ENCODE peak calls at places on chromosomes 4 and X, in ten cellular contexts. E is heart right ventricle, I is stomach, B is lung, X is PC-3, H is osteoblast, V is left lung, F is thyroid gland, Q is tibial nerve, P is ascending aorta. N is an unnamed sample. For H3K4me1, the result is how much of the 10 kb centered on the place peaks cover.

GRCh38 chr4:155629831-155630425 is 36.7 kb upstream of the GUCY1A1 start:
- DNase-seq in F (no peak), X (no peak), I (no peak), B (no peak), Q (no peak), E (no peak), V (no peak), P (no peak), H (no peak), N (no peak)

GRCh38 chr4:74109894-74110605 is 11.1 kb upstream of the CXCL2 start:
- DNase-seq in P (no peak), Q (no peak), H (no peak), F (no peak), I (no peak), V (no peak), X (peak), E (no peak), B (no peak), N (no peak)

GRCh38 chr4:94228488-94229216 is 21.0 kb downstream of the SMARCAD1 start:
- DNase-seq in B (no peak), Q (no peak), H (no peak), P (no peak), V (no peak), X (no peak), F (no peak), I (no peak), E (no peak), N (no peak)

GRCh38 chrX:47030339-47030738 is 47.9 kb upstream of the RGN start:
- DNase-seq in Q (peak), X (peak), B (no peak), E (peak), H (peak), F (no peak), I (no peak), P (no peak), V (no peak), N (no peak)

GRCh38 chrX:110086916-110087484 is 84.1 kb downstream of the TMEM164 start:
- DNase-seq in F (no peak), H (peak), V (no peak), I (no peak), Q (no peak), P (no peak), E (no peak), X (peak), B (no peak), N (no peak)

GRCh38 chr4:121220698-121221097 is 56.6 kb upstream of the TNIP3 start:
- DNase-seq in E (no peak), V (no peak), Q (no peak), I (no peak), H (no peak), P (no peak), B (no peak), X (no peak), F (no peak), N (no peak)

GRCh38 chr4:105306158-105306781 is 159.6 kb downstream of the TET2 start:
- DNase-seq in H (peak), F (no peak), P (no peak), B (peak), V (peak), I (no peak), X (peak), Q (no peak), E (no peak), N (no peak)

GRCh38 chr4:119100640-119101039 is 35.0 kb upstream of the MYOZ2 start:
- DNase-seq in X (no peak), I (no peak), H (no peak), Q (no peak), V (no peak), F (no peak), E (no peak), P (no peak), B (no peak), N (no peak)

GRCh38 chrX:17812763-17813162 is 48.3 kb downstream of the RAI2 start:
- DNase-seq in P (no peak), V (no peak), F (no peak), H (no peak), E (no peak), B (no peak), Q (no peak), X (peak), I (no peak), N (no peak)

GRCh38 chrX:154121961-154122360 is 22.1 kb upstream of the OPN1LW start:
- DNase-seq in I (no peak), B (no peak), Q (no peak), V (no peak), X (peak), P (no peak), E (no peak), F (no peak), H (no peak), N (no peak)

GRCh38 chrX:154123241-154124219 is 20.5 kb upstream of the OPN1LW start:
- DNase-seq in Q (peak), I (peak), B (no peak), H (no peak), P (no peak), X (peak), E (peak), V (peak), F (peak), N (peak)

GRCh38 chrX:154121207-154121606 is 22.8 kb upstream of the OPN1LW start:
- DNase-seq in E (no peak), X (no peak), F (no peak), V (no peak), P (no peak), I (no peak), H (no peak), B (no peak), Q (no peak), N (no peak)

GRCh38 chrX:154126101-154126500 is 17.9 kb upstream of the OPN1LW start:
- DNase-seq in Q (no peak), X (no peak), V (no peak), I (no peak), E (no peak), H (no peak), P (no peak), B (no peak), F (no peak), N (no peak)

GRCh38 chrX:154125356-154126040 is 18.5 kb upstream of the OPN1LW start:
- DNase-seq in E (peak), Q (no peak), H (no peak), B (no peak), F (no peak), I (no peak), X (no peak), V (no peak), P (no peak), N (no peak)
- TF ChIP-seq CTCF in E (no peak), Q (no peak), H (no peak), B (no peak), F (no peak), I (no peak), X (no peak), V (no peak), P (no peak), N (no peak)

GRCh38 chr4:2570551-2571222 is 34.2 kb downstream of the FAM193A start:
- DNase-seq in B (no peak), E (peak), V (no peak), Q (no peak), P (no peak), I (no peak), X (no peak), H (no peak), F (no peak), N (peak)
- H3K4me1 ChIP-seq in B (under half), E (under half), V (under half), Q (under half), P (under half), I (half or more), X (under half), H (under half), F (under half), N (half or more)

GRCh38 chrX:102085706-102086105 is 39.8 kb upstream of the TCEAL2 start:
- DNase-seq in B (no peak), F (no peak), Q (no peak), I (no peak), V (no peak), P (no peak), X (no peak), E (no peak), H (no peak), N (no peak)
- TF ChIP-seq CTCF in B (no peak), F (no peak), Q (no peak), I (no peak), V (no peak), P (no peak), X (peak), E (no peak), H (peak), N (no peak)

DNA sequence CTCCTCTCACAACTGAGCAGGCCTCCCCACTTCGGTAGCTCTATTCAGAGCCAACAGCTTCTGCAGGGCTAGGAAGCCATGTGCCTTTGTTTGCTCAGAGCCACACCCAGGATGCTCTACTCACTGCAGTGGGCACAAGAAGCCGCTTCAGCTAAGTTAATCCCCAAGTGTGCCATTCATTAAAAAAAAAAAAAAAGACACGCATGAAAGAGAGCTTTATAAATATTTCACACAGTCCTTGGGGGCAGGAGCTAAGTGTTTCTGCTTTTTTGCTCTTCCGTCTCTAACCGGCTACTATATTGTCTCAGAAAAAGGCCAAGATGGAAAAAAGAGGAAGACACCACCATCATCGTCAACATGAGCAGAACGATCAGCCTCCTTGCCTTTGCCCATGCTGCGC is 8.1 kb downstream of the CRMP1 start:
- DNase-seq in I (no peak), E (no peak), H (no peak), V (no peak), X (no peak), P (no peak), B (no peak), Q (no peak), F (no peak), N (no peak)
- H3K4me1 ChIP-seq in I (under half), E (under half), H (under half), V (under half), X (under half), P (under half), B (under half), Q (under half), F (under half), N (under half)